ENCODE peak calls at places on chromosomes 13 and 19, in four cellular contexts. Z is stimulated activated CD4-positive, alpha-beta T cell treated with anti-CD3 and anti-CD28 coated beads, Interleukin-4, amount 100 ng/mL, for 4 hours; T is NCI-H1417; F is activated T-cell treated with anti-CD3 and anti-CD28 coated beads for 1 hour. N is an unnamed sample.

GRCh38 chr13:31556376-31556775 is 182.9 kb upstream of the RXFP2 start:
- DNase-seq in F (no peak), T (no peak), Z (no peak), N (no peak)

GRCh38 chr13:44932850-44933251 is 56.4 kb downstream of the NUFIP1 start:
- DNase-seq in T (no peak), F (no peak), Z (no peak), N (no peak)

GRCh38 chr19:50703915-50704548 is 15.6 kb downstream of the SHANK1 start:
- DNase-seq in Z (no peak), F (no peak), T (peak; percentile 78), N (peak; percentile 66)

GRCh38 chr13:87130401-87130800 is 540.8 kb upstream of the SLITRK5 start:
- DNase-seq in Z (no peak), T (peak; percentile 50), F (no peak), N (no peak)

GRCh38 chr19:18317998-18318800 is 4.7 kb downstream of the LSM4 start:
- DNase-seq in T (no peak), Z (peak; percentile 43), F (peak; percentile 43), N (no peak)

GRCh38 chr13:49792550-49793324 is at the start of gene KPNA3:
- DNase-seq in T (peak; percentile 99), Z (peak; percentile 96), F (peak; percentile 91), N (peak; percentile 94)

GRCh38 chr19:11373885-11374448 is 499 bp upstream of the SWSAP1 start:
- DNase-seq in F (no peak), Z (no peak), T (no peak), N (peak; percentile 15)

GRCh38 chr19:50563597-50563996 is 4.6 kb downstream of the LRRC4B start:
- DNase-seq in F (no peak), T (no peak), Z (no peak), N (peak; percentile 10)

GRCh38 chr19:4369109-4369887 is 25.9 kb downstream of the MPND start:
- DNase-seq in Z (peak; percentile 62), F (peak; percentile 36), T (no peak), N (no peak)

GRCh38 chr19:5567971-5568407 is 236 bp upstream of the TINCR start:
- DNase-seq in F (no peak), T (no peak), Z (no peak), N (no peak)

GRCh38 chr19:449916-450315 is 10.9 kb downstream of the SHC2 start:
- DNase-seq in Z (no peak), T (no peak), F (no peak), N (no peak)

GRCh38 chr19:12052057-12052570 is 647 bp downstream of the ZNF878 start:
- DNase-seq in Z (no peak), F (no peak), T (peak; percentile 60), N (peak; percentile 31)

GRCh38 chr19:40217921-40218890 is at the start of gene TTC9B:
- DNase-seq in T (peak; percentile 66), Z (no peak), F (peak; percentile 17), N (peak; percentile 75)

GRCh38 chr13:80083516-80084085 is 257.3 kb downstream of the SPRY2 start:
- DNase-seq in T (no peak), Z (no peak), F (no peak), N (no peak)

GRCh38 chr19:19384486-19384885 is 21.0 kb upstream of the GATAD2A start:
- DNase-seq in F (no peak), Z (no peak), T (no peak), N (no peak)

GRCh38 chr13:109381546-109382180 is 404.7 kb downstream of the IRS2 start:
- DNase-seq in T (no peak), Z (no peak), F (no peak), N (no peak)

GRCh38 chr13:102191951-102192461 is 209.8 kb downstream of the FGF14 start:
- DNase-seq in Z (no peak), F (no peak), T (no peak), N (no peak)

GRCh38 chr19:29858000-29858596 is 46.3 kb downstream of the CCNE1 start:
- DNase-seq in Z (no peak), F (no peak), T (peak; percentile 19), N (peak; percentile 76)

GRCh38 chr19:52527134-52527953 is at the start of gene ZNF808:
- DNase-seq in Z (peak; percentile 95), F (peak; percentile 97), T (peak; percentile 97), N (peak; percentile 93)

N was measured in D341Med.